ENCODE peak calls at places on chromosomes 13 and 19, in seven cellular contexts. One of them, this sample, is unnamed.

GRCh38 chr19:14342809-14343208 is 38.4 kb upstream of the ADGRE5 start:
- DNase-seq in iris pigment epithelial cell: no peak
- DNase-seq in stimulated activated CD8-positive, alpha-beta memory T cell treated with anti-CD3 and anti-CD28 coated beads, Interleukin-15, amount 100 ng/mL, for 24 hours: no peak
- DNase-seq in cardiac fibroblast: no peak
- DNase-seq in activated T-helper 1 cell treated with Interleukin-2 at 50 U/mL for 16 hours: no peak
- DNase-seq in GM06990: no peak
- DNase-seq in body of pancreas: no peak
- DNase-seq in this sample: no peak

GRCh38 chr19:7869910-7870511 is 4.2 kb downstream of the PRR36 start:
- DNase-seq in stimulated activated CD8-positive, alpha-beta memory T cell treated with anti-CD3 and anti-CD28 coated beads, Interleukin-15, amount 100 ng/mL, for 24 hours: no peak
- DNase-seq in cardiac fibroblast: peak
- DNase-seq in GM06990: peak
- DNase-seq in iris pigment epithelial cell: no peak
- DNase-seq in activated T-helper 1 cell treated with Interleukin-2 at 50 U/mL for 16 hours: no peak
- DNase-seq in body of pancreas: peak
- DNase-seq in this sample: no peak

GRCh38 chr13:114204894-114205293 is 25.8 kb downstream of the CFAP97D2 start:
- DNase-seq in GM06990: no peak
- DNase-seq in iris pigment epithelial cell: no peak
- DNase-seq in body of pancreas: no peak
- DNase-seq in stimulated activated CD8-positive, alpha-beta memory T cell treated with anti-CD3 and anti-CD28 coated beads, Interleukin-15, amount 100 ng/mL, for 24 hours: no peak
- DNase-seq in activated T-helper 1 cell treated with Interleukin-2 at 50 U/mL for 16 hours: no peak
- DNase-seq in cardiac fibroblast: no peak
- DNase-seq in this sample: no peak

GRCh38 chr13:110014719-110015118 is 228.3 kb upstream of the IRS2 start:
- DNase-seq in GM06990: no peak
- DNase-seq in stimulated activated CD8-positive, alpha-beta memory T cell treated with anti-CD3 and anti-CD28 coated beads, Interleukin-15, amount 100 ng/mL, for 24 hours: no peak
- DNase-seq in activated T-helper 1 cell treated with Interleukin-2 at 50 U/mL for 16 hours: no peak
- DNase-seq in body of pancreas: peak
- DNase-seq in iris pigment epithelial cell: no peak
- DNase-seq in cardiac fibroblast: peak
- DNase-seq in this sample: no peak

GRCh38 chr19:33488826-33489225 is 32.8 kb downstream of the PEPD start:
- DNase-seq in GM06990: no peak
- DNase-seq in stimulated activated CD8-positive, alpha-beta memory T cell treated with anti-CD3 and anti-CD28 coated beads, Interleukin-15, amount 100 ng/mL, for 24 hours: no peak
- DNase-seq in body of pancreas: peak
- DNase-seq in iris pigment epithelial cell: no peak
- DNase-seq in activated T-helper 1 cell treated with Interleukin-2 at 50 U/mL for 16 hours: no peak
- DNase-seq in cardiac fibroblast: no peak
- DNase-seq in this sample: no peak

GRCh38 chr19:53868091-53868891 is 608 bp downstream of the MYADM start:
- DNase-seq in body of pancreas: peak
- DNase-seq in cardiac fibroblast: peak
- DNase-seq in iris pigment epithelial cell: peak
- DNase-seq in GM06990: no peak
- DNase-seq in stimulated activated CD8-positive, alpha-beta memory T cell treated with anti-CD3 and anti-CD28 coated beads, Interleukin-15, amount 100 ng/mL, for 24 hours: no peak
- DNase-seq in activated T-helper 1 cell treated with Interleukin-2 at 50 U/mL for 16 hours: no peak
- DNase-seq in this sample: no peak

GRCh38 chr13:93872376-93872775 is 607.1 kb downstream of the DCT start:
- DNase-seq in cardiac fibroblast: no peak
- DNase-seq in iris pigment epithelial cell: no peak
- DNase-seq in stimulated activated CD8-positive, alpha-beta memory T cell treated with anti-CD3 and anti-CD28 coated beads, Interleukin-15, amount 100 ng/mL, for 24 hours: no peak
- DNase-seq in activated T-helper 1 cell treated with Interleukin-2 at 50 U/mL for 16 hours: no peak
- DNase-seq in GM06990: no peak
- DNase-seq in body of pancreas: no peak
- DNase-seq in this sample: no peak

GRCh38 chr19:50496189-50497029 is 14.6 kb downstream of the JOSD2 start:
- DNase-seq in body of pancreas: peak
- DNase-seq in iris pigment epithelial cell: no peak
- DNase-seq in cardiac fibroblast: no peak
- DNase-seq in activated T-helper 1 cell treated with Interleukin-2 at 50 U/mL for 16 hours: no peak
- DNase-seq in GM06990: no peak
- DNase-seq in stimulated activated CD8-positive, alpha-beta memory T cell treated with anti-CD3 and anti-CD28 coated beads, Interleukin-15, amount 100 ng/mL, for 24 hours: no peak
- DNase-seq in this sample: no peak

GRCh38 chr13:109088101-109088500 is 458.7 kb downstream of the MYO16 start:
- DNase-seq in GM06990: no peak
- DNase-seq in body of pancreas: no peak
- DNase-seq in iris pigment epithelial cell: no peak
- DNase-seq in stimulated activated CD8-positive, alpha-beta memory T cell treated with anti-CD3 and anti-CD28 coated beads, Interleukin-15, amount 100 ng/mL, for 24 hours: no peak
- DNase-seq in activated T-helper 1 cell treated with Interleukin-2 at 50 U/mL for 16 hours: no peak
- DNase-seq in cardiac fibroblast: no peak
- DNase-seq in this sample: no peak

GRCh38 chr13:50420720-50421456 is 405.6 kb downstream of the KCNRG start:
- DNase-seq in stimulated activated CD8-positive, alpha-beta memory T cell treated with anti-CD3 and anti-CD28 coated beads, Interleukin-15, amount 100 ng/mL, for 24 hours: no peak
- DNase-seq in GM06990: no peak
- DNase-seq in body of pancreas: no peak
- DNase-seq in activated T-helper 1 cell treated with Interleukin-2 at 50 U/mL for 16 hours: no peak
- DNase-seq in iris pigment epithelial cell: no peak
- DNase-seq in cardiac fibroblast: peak
- DNase-seq in this sample: no peak

GRCh38 chr13:34070006-34070405 is 252.1 kb downstream of the RFC3 start:
- DNase-seq in body of pancreas: no peak
- DNase-seq in iris pigment epithelial cell: peak
- DNase-seq in stimulated activated CD8-positive, alpha-beta memory T cell treated with anti-CD3 and anti-CD28 coated beads, Interleukin-15, amount 100 ng/mL, for 24 hours: no peak
- DNase-seq in GM06990: no peak
- DNase-seq in activated T-helper 1 cell treated with Interleukin-2 at 50 U/mL for 16 hours: no peak
- DNase-seq in cardiac fibroblast: peak
- DNase-seq in this sample: no peak

GRCh38 chr19:8120636-8121480 is 28.5 kb downstream of the FBN3 start:
- DNase-seq in activated T-helper 1 cell treated with Interleukin-2 at 50 U/mL for 16 hours: no peak
- DNase-seq in stimulated activated CD8-positive, alpha-beta memory T cell treated with anti-CD3 and anti-CD28 coated beads, Interleukin-15, amount 100 ng/mL, for 24 hours: no peak
- DNase-seq in body of pancreas: no peak
- DNase-seq in cardiac fibroblast: no peak
- DNase-seq in iris pigment epithelial cell: no peak
- DNase-seq in GM06990: no peak
- DNase-seq in this sample: no peak

GRCh38 chr19:51345076-51345620 is 3.2 kb upstream of the VSIG10L start:
- DNase-seq in iris pigment epithelial cell: no peak
- DNase-seq in stimulated activated CD8-positive, alpha-beta memory T cell treated with anti-CD3 and anti-CD28 coated beads, Interleukin-15, amount 100 ng/mL, for 24 hours: no peak
- DNase-seq in activated T-helper 1 cell treated with Interleukin-2 at 50 U/mL for 16 hours: no peak
- DNase-seq in body of pancreas: no peak
- DNase-seq in GM06990: no peak
- DNase-seq in cardiac fibroblast: no peak
- DNase-seq in this sample: no peak

GRCh38 chr13:99979453-99980200 is 2.0 kb upstream of the ZIC2 start:
- DNase-seq in iris pigment epithelial cell: no peak
- DNase-seq in cardiac fibroblast: no peak
- DNase-seq in GM06990: no peak
- DNase-seq in activated T-helper 1 cell treated with Interleukin-2 at 50 U/mL for 16 hours: no peak
- DNase-seq in stimulated activated CD8-positive, alpha-beta memory T cell treated with anti-CD3 and anti-CD28 coated beads, Interleukin-15, amount 100 ng/mL, for 24 hours: no peak
- DNase-seq in body of pancreas: no peak
- DNase-seq in this sample: no peak

GRCh38 chr13:45195421-45195820 is 5.4 kb downstream of the KCTD4 start:
- DNase-seq in GM06990: no peak
- DNase-seq in iris pigment epithelial cell: peak
- DNase-seq in cardiac fibroblast: no peak
- DNase-seq in body of pancreas: no peak
- DNase-seq in activated T-helper 1 cell treated with Interleukin-2 at 50 U/mL for 16 hours: no peak
- DNase-seq in stimulated activated CD8-positive, alpha-beta memory T cell treated with anti-CD3 and anti-CD28 coated beads, Interleukin-15, amount 100 ng/mL, for 24 hours: no peak
- DNase-seq in this sample: no peak

GRCh38 chr19:38194061-38194701 is 29.8 kb downstream of the DPF1 start:
- DNase-seq in GM06990: no peak
- DNase-seq in body of pancreas: no peak
- DNase-seq in iris pigment epithelial cell: no peak
- DNase-seq in cardiac fibroblast: no peak
- DNase-seq in activated T-helper 1 cell treated with Interleukin-2 at 50 U/mL for 16 hours: no peak
- DNase-seq in stimulated activated CD8-positive, alpha-beta memory T cell treated with anti-CD3 and anti-CD28 coated beads, Interleukin-15, amount 100 ng/mL, for 24 hours: no peak
- DNase-seq in this sample: no peak

GRCh38 chr13:56907766-56908165 is 233.0 kb upstream of the PRR20A start:
- DNase-seq in cardiac fibroblast: no peak
- DNase-seq in GM06990: no peak
- DNase-seq in stimulated activated CD8-positive, alpha-beta memory T cell treated with anti-CD3 and anti-CD28 coated beads, Interleukin-15, amount 100 ng/mL, for 24 hours: no peak
- DNase-seq in activated T-helper 1 cell treated with Interleukin-2 at 50 U/mL for 16 hours: no peak
- DNase-seq in iris pigment epithelial cell: no peak
- DNase-seq in body of pancreas: no peak
- DNase-seq in this sample: no peak

GRCh38 chr13:80141114-80141849 is 199.6 kb downstream of the SPRY2 start:
- DNase-seq in iris pigment epithelial cell: peak
- DNase-seq in GM06990: no peak
- DNase-seq in stimulated activated CD8-positive, alpha-beta memory T cell treated with anti-CD3 and anti-CD28 coated beads, Interleukin-15, amount 100 ng/mL, for 24 hours: no peak
- DNase-seq in activated T-helper 1 cell treated with Interleukin-2 at 50 U/mL for 16 hours: no peak
- DNase-seq in cardiac fibroblast: peak
- DNase-seq in body of pancreas: peak
- DNase-seq in this sample: no peak

GRCh38 chr19:20664917-20665781 is 3.8 kb upstream of the ZNF626 start:
- DNase-seq in activated T-helper 1 cell treated with Interleukin-2 at 50 U/mL for 16 hours: no peak
- DNase-seq in cardiac fibroblast: peak
- DNase-seq in iris pigment epithelial cell: peak
- DNase-seq in GM06990: no peak
- DNase-seq in body of pancreas: no peak
- DNase-seq in stimulated activated CD8-positive, alpha-beta memory T cell treated with anti-CD3 and anti-CD28 coated beads, Interleukin-15, amount 100 ng/mL, for 24 hours: no peak
- DNase-seq in this sample: no peak

GRCh38 chr19:47994209-47994802 is at the start of gene ELSPBP1:
- DNase-seq in stimulated activated CD8-positive, alpha-beta memory T cell treated with anti-CD3 and anti-CD28 coated beads, Interleukin-15, amount 100 ng/mL, for 24 hours: no peak
- DNase-seq in cardiac fibroblast: no peak
- DNase-seq in activated T-helper 1 cell treated with Interleukin-2 at 50 U/mL for 16 hours: no peak
- DNase-seq in iris pigment epithelial cell: no peak
- DNase-seq in body of pancreas: no peak
- DNase-seq in GM06990: no peak
- DNase-seq in this sample: no peak

GRCh38 chr19:35766571-35767104 is 8.7 kb downstream of the PROSER3 start:
- DNase-seq in stimulated activated CD8-positive, alpha-beta memory T cell treated with anti-CD3 and anti-CD28 coated beads, Interleukin-15, amount 100 ng/mL, for 24 hours: no peak
- DNase-seq in iris pigment epithelial cell: no peak
- DNase-seq in GM06990: no peak
- DNase-seq in cardiac fibroblast: no peak
- DNase-seq in body of pancreas: no peak
- DNase-seq in activated T-helper 1 cell treated with Interleukin-2 at 50 U/mL for 16 hours: no peak
- DNase-seq in this sample: no peak

GRCh38 chr13:69324109-69324886 is 783.3 kb upstream of the ATXN8OS start:
- DNase-seq in body of pancreas: no peak
- DNase-seq in iris pigment epithelial cell: peak
- DNase-seq in cardiac fibroblast: peak
- DNase-seq in GM06990: no peak
- DNase-seq in activated T-helper 1 cell treated with Interleukin-2 at 50 U/mL for 16 hours: no peak
- DNase-seq in stimulated activated CD8-positive, alpha-beta memory T cell treated with anti-CD3 and anti-CD28 coated beads, Interleukin-15, amount 100 ng/mL, for 24 hours: no peak
- DNase-seq in this sample: no peak

GRCh38 chr13:43572601-43573360 is 214.0 kb downstream of the ENOX1 start:
- DNase-seq in GM06990: no peak
- DNase-seq in body of pancreas: no peak
- DNase-seq in stimulated activated CD8-positive, alpha-beta memory T cell treated with anti-CD3 and anti-CD28 coated beads, Interleukin-15, amount 100 ng/mL, for 24 hours: no peak
- DNase-seq in activated T-helper 1 cell treated with Interleukin-2 at 50 U/mL for 16 hours: no peak
- DNase-seq in iris pigment epithelial cell: peak
- DNase-seq in cardiac fibroblast: peak
- DNase-seq in this sample: no peak

GRCh38 chr13:85132986-85133385 is 666.2 kb downstream of the SLITRK6 start:
- DNase-seq in cardiac fibroblast: no peak
- DNase-seq in iris pigment epithelial cell: no peak
- DNase-seq in activated T-helper 1 cell treated with Interleukin-2 at 50 U/mL for 16 hours: no peak
- DNase-seq in stimulated activated CD8-positive, alpha-beta memory T cell treated with anti-CD3 and anti-CD28 coated beads, Interleukin-15, amount 100 ng/mL, for 24 hours: no peak
- DNase-seq in body of pancreas: no peak
- DNase-seq in GM06990: no peak
- DNase-seq in this sample: no peak

GRCh38 chr13:40910324-40911050 is 108.6 kb downstream of the ELF1 start:
- DNase-seq in iris pigment epithelial cell: peak
- DNase-seq in body of pancreas: no peak
- DNase-seq in GM06990: peak
- DNase-seq in cardiac fibroblast: peak
- DNase-seq in activated T-helper 1 cell treated with Interleukin-2 at 50 U/mL for 16 hours: no peak
- DNase-seq in stimulated activated CD8-positive, alpha-beta memory T cell treated with anti-CD3 and anti-CD28 coated beads, Interleukin-15, amount 100 ng/mL, for 24 hours: no peak
- DNase-seq in this sample: no peak

GRCh38 chr19:47049307-47049700 is 880 bp upstream of the TMEM160 start:
- DNase-seq in stimulated activated CD8-positive, alpha-beta memory T cell treated with anti-CD3 and anti-CD28 coated beads, Interleukin-15, amount 100 ng/mL, for 24 hours: no peak
- DNase-seq in iris pigment epithelial cell: peak
- DNase-seq in body of pancreas: no peak
- DNase-seq in activated T-helper 1 cell treated with Interleukin-2 at 50 U/mL for 16 hours: no peak
- DNase-seq in cardiac fibroblast: peak
- DNase-seq in GM06990: no peak
- DNase-seq in this sample: no peak

GRCh38 chr13:37598572-37598971 is at the start of gene POSTN:
- DNase-seq in body of pancreas: no peak
- DNase-seq in iris pigment epithelial cell: peak
- DNase-seq in activated T-helper 1 cell treated with Interleukin-2 at 50 U/mL for 16 hours: no peak
- DNase-seq in cardiac fibroblast: peak
- DNase-seq in GM06990: no peak
- DNase-seq in stimulated activated CD8-positive, alpha-beta memory T cell treated with anti-CD3 and anti-CD28 coated beads, Interleukin-15, amount 100 ng/mL, for 24 hours: no peak
- DNase-seq in this sample: no peak